ENCODE peak calls at places on chromosomes 16 and 17, in eight cellular contexts. R is cardiac fibroblast, G is Peyer's patch, H is uterus, E is heart right ventricle, M is epithelial cell of esophagus, W is left ventricle myocardium inferior, O is tibial nerve. J is an unnamed sample.

GRCh38 chr17:70276931-70277330 is 107.6 kb downstream of the KCNJ2 start:
- DNase-seq in H (no peak), R (no peak), O (no peak), E (no peak), W (no peak), G (no peak), M (no peak), J (no peak)

GRCh38 chr17:46765491-46765890 is 53.0 kb downstream of the WNT3 start:
- DNase-seq in M (no peak), R (no peak), O (no peak), W (no peak), H (no peak), G (peak; percentile 28), E (no peak), J (no peak)

GRCh38 chr17:80959330-80960036 is 32.2 kb upstream of the CHMP6 start:
- DNase-seq in O (peak; percentile 55), M (no peak), R (peak; percentile 85), E (peak; percentile 86), G (no peak), H (peak; percentile 93), W (peak; percentile 88), J (peak; percentile 14)

GRCh38 chr16:48912360-48912759 is 302.4 kb upstream of the N4BP1 start:
- DNase-seq in M (peak; percentile 4), G (no peak), O (no peak), E (no peak), H (no peak), R (no peak), W (no peak), J (no peak)

GRCh38 chr17:70774339-70775110 is 605.2 kb downstream of the KCNJ2 start:
- DNase-seq in M (peak; percentile 2), W (no peak), O (no peak), R (no peak), G (no peak), E (no peak), H (no peak), J (no peak)

GRCh38 chr17:80882323-80882722 is 109.3 kb upstream of the CHMP6 start:
- DNase-seq in M (no peak), W (peak; percentile 3), H (no peak), R (no peak), O (no peak), E (no peak), G (no peak), J (no peak)

GRCh38 chr17:263271-263670 is 81.8 kb upstream of the DOC2B start:
- DNase-seq in G (peak; percentile 5), M (no peak), W (no peak), O (no peak), E (no peak), H (peak; percentile 2), R (no peak), J (no peak)

GRCh38 chr16:66849543-66849942 is 5.3 kb downstream of the CA7 start:
- DNase-seq in W (no peak), H (no peak), M (no peak), R (no peak), E (no peak), G (peak; percentile 15), O (no peak), J (no peak)

GRCh38 chr17:8964801-8965393 is 610 bp downstream of the PIK3R5 start:
- DNase-seq in E (no peak), H (no peak), M (no peak), W (no peak), R (no peak), G (peak; percentile 75), O (no peak), J (no peak)

GRCh38 chr16:23745263-23745662 is 9.6 kb upstream of the CHP2 start:
- DNase-seq in W (no peak), R (no peak), H (no peak), G (no peak), E (no peak), M (no peak), O (no peak), J (no peak)

GRCh38 chr16:23748630-23749029 is 6.2 kb upstream of the CHP2 start:
- DNase-seq in R (no peak), G (no peak), H (no peak), M (no peak), E (no peak), W (no peak), O (no peak), J (no peak)

GRCh38 chr16:23739516-23739915 is 15.3 kb upstream of the CHP2 start:
- DNase-seq in W (no peak), M (no peak), E (no peak), H (no peak), G (no peak), O (no peak), R (no peak), J (no peak)

GRCh38 chr16:23742761-23743160 is 12.1 kb upstream of the CHP2 start:
- DNase-seq in O (no peak), E (no peak), M (no peak), G (no peak), W (no peak), R (no peak), H (no peak), J (no peak)
- TF ChIP-seq CTCF in O (no peak), E (no peak), M (peak; percentile 18), G (peak; percentile 51), W (no peak), R (no peak), H (no peak), J (no peak)

DNA sequence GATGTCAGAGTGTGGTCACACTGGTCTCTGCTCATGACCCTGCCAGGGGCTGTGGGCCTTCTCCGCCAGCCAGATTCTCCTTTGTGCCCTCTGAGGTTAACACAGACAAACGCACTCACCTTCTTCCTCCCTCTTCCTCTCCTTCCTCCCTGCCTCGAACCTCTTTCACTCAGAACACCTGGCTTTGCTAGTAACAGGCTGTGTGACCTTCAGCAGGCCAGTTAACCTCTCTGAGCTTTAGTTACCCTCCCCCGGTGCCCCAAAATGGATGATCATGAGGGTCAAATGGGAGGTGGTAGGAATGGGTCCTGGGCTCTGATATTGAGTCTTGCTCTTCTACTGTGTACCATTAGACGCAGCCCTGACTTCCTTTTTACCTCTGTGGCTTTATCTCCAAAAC is 127.1 kb downstream of the OR1D5 start:
- DNase-seq in R (no peak), E (no peak), G (no peak), W (no peak), H (no peak), M (no peak), O (no peak), J (no peak)
- H3K4me3 ChIP-seq in R (no peak overlapping the region), E (no peak overlapping the region), G (no peak overlapping the region), W (no peak overlapping the region), H (no peak overlapping the region), M (no peak overlapping the region), O (no peak overlapping the region), J (no peak overlapping the region)

GRCh38 chr17:66287911-66288310 is 14.5 kb upstream of the PRKCA start:
- DNase-seq in G (peak; percentile 86), O (no peak), R (no peak), M (no peak), W (no peak), H (no peak), E (no peak), J (no peak)

GRCh38 chr17:66285149-66285548 is 17.3 kb upstream of the PRKCA start:
- DNase-seq in E (no peak), O (no peak), G (no peak), M (no peak), R (no peak), H (no peak), W (no peak), J (no peak)

GRCh38 chr17:66292351-66292750 is 10.1 kb upstream of the PRKCA start:
- DNase-seq in O (no peak), M (no peak), G (no peak), E (no peak), W (no peak), R (no peak), H (no peak), J (no peak)

DNA sequence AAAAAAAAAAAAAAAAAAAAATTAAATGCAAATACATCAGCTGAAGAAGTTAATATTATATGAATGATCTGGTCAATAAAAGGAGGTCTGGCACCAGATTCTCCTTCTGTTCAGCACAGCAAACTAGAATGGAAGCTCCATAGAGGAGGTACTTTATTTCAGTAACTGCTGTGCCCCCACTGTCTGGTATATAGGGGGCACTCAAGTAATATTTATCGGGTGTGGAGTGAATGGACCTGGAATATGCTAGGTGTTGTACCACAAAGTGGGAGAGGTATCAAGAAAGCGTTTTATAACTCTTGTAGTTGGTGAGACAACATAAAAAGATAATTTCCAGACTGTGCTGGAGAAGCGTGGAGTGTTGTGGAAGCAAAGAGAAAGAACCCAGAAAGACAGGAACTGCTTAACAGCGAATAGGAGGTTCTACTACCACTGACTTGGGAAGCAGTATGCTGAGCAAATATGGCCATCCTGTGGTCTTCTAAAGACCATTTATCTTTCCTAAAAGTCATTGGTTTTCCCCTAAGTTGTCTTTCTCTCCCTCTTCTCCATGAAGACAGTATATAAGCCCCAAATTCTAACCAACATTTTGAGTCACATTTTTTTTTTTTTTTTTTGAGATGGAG is 12.2 kb upstream of the PRKCA start:
- DNase-seq in R (no peak), O (no peak), E (no peak), G (no peak), M (no peak), W (no peak), H (no peak), J (no peak)
- TF ChIP-seq CTCF in R (peak; percentile 10), O (no peak), E (peak; percentile 42), G (peak; percentile 13), M (no peak), W (peak; percentile 33), H (no peak), J (peak; percentile 11)

GRCh38 chr17:7019839-7020519 is 2.9 kb upstream of the BCL6B start:
- DNase-seq in R (peak; percentile 66), M (no peak), G (no peak), E (peak; percentile 51), W (no peak), O (no peak), H (peak; percentile 69), J (no peak)

GRCh38 chr17:7019406-7019805 is 3.4 kb upstream of the BCL6B start:
- DNase-seq in G (no peak), E (no peak), M (no peak), H (peak; percentile 39), O (no peak), R (no peak), W (no peak), J (no peak)

GRCh38 chr17:7022791-7023571 is at the start of gene BCL6B:
- DNase-seq in R (no peak), O (no peak), E (peak; percentile 50), W (no peak), G (no peak), M (no peak), H (peak; percentile 27), J (no peak)

GRCh38 chr17:7021993-7022778 is 664 bp upstream of the BCL6B start:
- DNase-seq in H (peak; percentile 79), W (peak; percentile 83), M (peak; percentile 56), O (peak; percentile 66), R (peak; percentile 73), E (peak; percentile 86), G (peak; percentile 91), J (no peak)

DNA sequence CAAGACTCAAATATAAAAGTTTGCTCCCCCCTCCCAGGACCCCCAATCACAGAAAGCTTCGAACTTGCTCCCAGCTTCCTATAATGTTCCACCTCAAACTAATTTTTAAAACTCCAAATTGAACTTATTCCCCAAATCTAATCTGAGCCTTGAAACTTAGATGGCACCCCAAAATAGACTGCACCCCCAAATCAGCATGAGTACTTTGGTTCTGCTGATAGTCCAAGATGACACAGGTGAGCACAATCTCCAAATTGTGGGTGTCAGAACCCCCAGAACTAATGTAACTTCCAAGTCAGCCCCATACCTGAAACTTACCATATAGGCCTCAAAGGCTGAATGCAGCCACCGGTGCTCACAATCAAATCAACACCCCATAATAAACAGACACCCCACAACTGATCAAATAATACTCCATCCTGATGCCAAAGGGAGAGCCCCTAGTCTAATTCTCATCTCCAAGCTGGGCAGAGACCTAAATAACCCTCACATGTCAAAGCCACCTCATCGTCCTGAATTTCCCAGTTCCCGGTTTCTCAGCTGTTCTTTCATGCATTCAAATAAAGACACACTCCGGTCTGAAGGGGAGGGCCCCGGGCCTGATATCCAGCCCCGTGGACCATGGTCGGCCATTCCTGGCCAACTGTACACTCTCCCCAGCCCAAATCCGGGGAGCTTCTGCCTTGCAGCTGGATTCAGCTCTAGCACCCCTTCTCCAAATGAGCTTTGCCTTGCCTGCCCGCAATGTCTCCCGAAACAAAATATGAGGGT is 1.8 kb upstream of the BCL6B start:
- DNase-seq in R (no peak), E (no peak), M (no peak), W (no peak), O (no peak), H (no peak), G (no peak), J (no peak)
- H3K4me3 ChIP-seq in R (peak overlapping the region; percentile 43), E (peak overlapping the region; percentile 63), M (no peak overlapping the region), W (peak overlapping the region; percentile 68), O (no peak overlapping the region), H (no peak overlapping the region), G (no peak overlapping the region), J (no peak overlapping the region)